ENCODE peak calls at places on chromosomes 13 and 19, in seven cellular contexts. P is neuronal stem cell; X is IMR-90; E is left lung; O is adrenal gland; W is naive thymus-derived CD4-positive, alpha-beta T cell; U is A673. Z is an unnamed sample.

GRCh38 chr13:65914707-65915106 is 1315.4 kb downstream of the PCDH9 start:
- DNase-seq in P (no peak), X (peak; percentile 72), E (no peak), O (no peak), W (no peak), U (no peak), Z (no peak)

GRCh38 chr13:49218493-49219051 is 1.6 kb upstream of the MLNR start:
- DNase-seq in P (peak; percentile 43), X (peak; percentile 6), E (no peak), O (no peak), W (no peak), U (no peak), Z (no peak)

GRCh38 chr13:31227870-31228269 is 28.1 kb downstream of the B3GLCT start:
- DNase-seq in P (no peak), X (no peak), E (no peak), O (no peak), W (no peak), U (no peak), Z (no peak)

GRCh38 chr19:4988770-4989251 is 19.9 kb downstream of the KDM4B start:
- DNase-seq in P (peak; percentile 21), X (peak; percentile 88), E (no peak), O (peak; percentile 85), W (no peak), U (no peak), Z (peak; percentile 66)

GRCh38 chr19:38073806-38074685 is 150.0 kb downstream of the DPF1 start:
- DNase-seq in P (peak; percentile 36), X (peak; percentile 19), E (no peak), O (no peak), W (no peak), U (no peak), Z (no peak)

GRCh38 chr19:8585894-8586750 is 8.9 kb upstream of the MYO1F start:
- DNase-seq in P (peak; percentile 58), X (no peak), E (no peak), O (no peak), W (peak; percentile 67), U (peak; percentile 83), Z (no peak)

GRCh38 chr19:35554076-35554475 is 8.7 kb downstream of the TMEM147 start:
- DNase-seq in P (no peak), X (no peak), E (no peak), O (no peak), W (no peak), U (no peak), Z (no peak)

GRCh38 chr13:66665991-66666390 is 564.1 kb downstream of the PCDH9 start:
- DNase-seq in P (peak; percentile 61), X (peak; percentile 88), E (no peak), O (peak; percentile 96), W (no peak), U (no peak), Z (no peak)

GRCh38 chr19:3707868-3708206 is 347 bp upstream of the TJP3 start:
- DNase-seq in P (no peak), X (no peak), E (no peak), O (no peak), W (no peak), U (no peak), Z (no peak)

GRCh38 chr19:3067549-3067948 is 5.3 kb upstream of the TLE5 start:
- DNase-seq in P (no peak), X (no peak), E (no peak), O (no peak), W (no peak), U (no peak), Z (no peak)

GRCh38 chr19:41294393-41294792 is 15.6 kb upstream of the CCDC97 start:
- DNase-seq in P (no peak), X (no peak), E (no peak), O (no peak), W (no peak), U (no peak), Z (no peak)

GRCh38 chr19:41296323-41296935 is 13.5 kb upstream of the CCDC97 start:
- DNase-seq in P (no peak), X (no peak), E (no peak), O (no peak), W (no peak), U (no peak), Z (no peak)

GRCh38 chr19:41298327-41298964 is 11.5 kb upstream of the CCDC97 start:
- DNase-seq in P (no peak), X (peak; percentile 82), E (peak; percentile 93), O (peak; percentile 88), W (no peak), U (no peak), Z (peak; percentile 89)

GRCh38 chr19:41297628-41298326 is 12.2 kb upstream of the CCDC97 start:
- DNase-seq in P (no peak), X (no peak), E (no peak), O (peak; percentile 89), W (no peak), U (no peak), Z (no peak)

GRCh38 chr19:41295506-41295905 is 14.5 kb upstream of the CCDC97 start:
- DNase-seq in P (no peak), X (no peak), E (no peak), O (no peak), W (no peak), U (no peak), Z (no peak)
- H3K4me1 ChIP-seq in P (peaks cover 4% of the 10 kb centered on the region), X (peaks cover 24% of the 10 kb centered on the region), E (peaks cover 45% of the 10 kb centered on the region), O (peaks cover 25% of the 10 kb centered on the region), W (peaks cover 40% of the 10 kb centered on the region), U (no peaks in the 10 kb centered on the region), Z (peaks cover 15% of the 10 kb centered on the region)

GRCh38 chr19:13099073-13099999 is 3.3 kb downstream of the LYL1 start:
- DNase-seq in P (no peak), X (no peak), E (peak; percentile 87), O (peak; percentile 76), W (peak; percentile 76), U (no peak), Z (peak; percentile 81)
- H3K4me1 ChIP-seq in P (peaks cover 29% of the 10 kb centered on the region), X (peaks cover 12% of the 10 kb centered on the region), E (peaks cover 13% of the 10 kb centered on the region), O (peaks cover 19% of the 10 kb centered on the region), W (peaks cover 71% of the 10 kb centered on the region), U (peaks cover 14% of the 10 kb centered on the region), Z (peaks cover 15% of the 10 kb centered on the region)

GRCh38 chr19:45173816-45174215 is 4.2 kb downstream of the TRAPPC6A start:
- DNase-seq in P (no peak), X (peak; percentile 79), E (no peak), O (no peak), W (no peak), U (no peak), Z (no peak)

GRCh38 chr19:45172173-45172572 is 5.9 kb downstream of the TRAPPC6A start:
- DNase-seq in P (no peak), X (no peak), E (no peak), O (no peak), W (no peak), U (no peak), Z (no peak)

GRCh38 chr19:45170146-45171106 is 7.6 kb downstream of the TRAPPC6A start:
- DNase-seq in P (no peak), X (no peak), E (no peak), O (no peak), W (no peak), U (no peak), Z (no peak)

GRCh38 chr19:45171211-45171623 is 6.8 kb downstream of the TRAPPC6A start:
- DNase-seq in P (no peak), X (no peak), E (no peak), O (no peak), W (peak; percentile 52), U (no peak), Z (no peak)

DNA sequence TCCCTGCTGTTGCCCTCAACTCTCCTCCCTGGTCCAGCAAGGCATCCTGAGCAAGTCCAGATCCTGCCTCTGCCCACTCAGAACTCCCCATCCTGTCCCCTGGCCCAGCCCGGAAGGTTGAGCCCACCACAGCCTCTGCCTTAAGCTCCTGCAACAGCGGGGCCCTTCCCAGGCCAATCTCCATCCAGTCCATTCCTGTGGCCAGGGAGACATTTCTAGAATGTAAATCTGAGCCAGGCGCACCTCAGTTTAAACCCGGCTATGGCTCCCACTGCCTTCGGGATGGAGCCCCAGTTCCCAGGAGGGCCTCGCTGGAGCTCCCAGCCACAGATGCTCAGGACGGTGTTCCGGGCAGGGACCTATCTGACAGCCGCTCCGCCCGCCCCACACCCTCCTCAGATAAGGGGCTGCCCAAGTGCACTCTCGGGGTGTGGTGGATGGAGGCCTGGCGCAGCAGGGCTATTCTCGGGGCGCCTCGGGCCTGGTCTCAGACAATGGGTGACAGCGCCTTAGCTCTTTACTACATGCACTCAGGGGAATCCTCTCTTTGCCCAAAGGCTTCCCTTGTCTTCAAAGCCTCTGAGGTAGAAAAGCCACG is 5.3 kb downstream of the TRAPPC6A start:
- DNase-seq in P (no peak), X (no peak), E (no peak), O (no peak), W (no peak), U (no peak), Z (no peak)
- H3K4me1 ChIP-seq in P (peaks cover 10% of the 10 kb centered on the region), X (peaks cover 2% of the 10 kb centered on the region), E (peaks cover 4% of the 10 kb centered on the region), O (peaks cover 6% of the 10 kb centered on the region), W (peaks cover 50% of the 10 kb centered on the region), U (peaks cover 7% of the 10 kb centered on the region), Z (no peaks in the 10 kb centered on the region)

GRCh38 chr19:29976151-29976943 is 34.3 kb downstream of the URI1 start:
- DNase-seq in P (no peak), X (no peak), E (no peak), O (no peak), W (no peak), U (no peak), Z (no peak)
- H3K4me1 ChIP-seq in P (no peaks in the 10 kb centered on the region), X (peaks cover 5% of the 10 kb centered on the region), E (peaks cover 5% of the 10 kb centered on the region), O (peaks cover 6% of the 10 kb centered on the region), W (peaks cover 22% of the 10 kb centered on the region), U (peaks cover 56% of the 10 kb centered on the region), Z (peaks cover 3% of the 10 kb centered on the region)

DNA sequence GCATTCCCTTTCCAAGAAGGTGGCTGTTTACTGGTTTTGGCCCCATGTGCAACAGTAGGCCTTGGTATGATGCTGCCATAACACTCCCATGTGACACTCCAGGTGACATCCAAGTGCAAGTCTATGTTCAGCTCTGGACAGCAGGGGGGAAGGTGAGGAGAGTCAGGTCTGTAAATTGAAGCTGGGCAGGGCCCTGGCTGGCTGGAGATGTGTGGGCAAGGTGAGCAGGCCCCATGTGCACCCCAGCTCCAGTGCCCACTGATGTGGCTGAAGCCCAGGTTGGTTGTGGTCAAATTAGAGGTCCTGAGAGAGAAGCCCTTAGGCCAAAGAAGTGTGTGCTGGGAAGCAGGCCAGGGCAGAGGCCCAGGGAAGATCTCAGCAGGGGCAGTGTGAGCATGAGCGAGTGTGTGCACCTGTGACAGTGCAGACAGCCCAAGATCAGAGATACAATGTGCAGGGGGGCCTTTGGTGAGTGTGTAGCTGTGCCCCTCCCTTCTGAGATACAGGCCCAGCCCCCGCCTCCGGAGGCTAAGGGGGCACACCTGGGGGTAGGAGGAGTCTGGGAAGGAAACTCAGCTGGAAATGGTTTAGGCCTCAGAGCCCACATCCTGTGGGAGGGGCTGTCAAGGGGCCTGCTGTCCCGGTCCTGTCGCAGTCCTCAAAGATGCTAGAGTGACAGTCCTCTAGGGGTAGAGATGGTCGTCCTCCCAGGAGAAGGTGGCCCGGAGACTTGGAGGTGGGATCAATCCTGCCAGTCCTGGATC is 18.6 kb downstream of the DEDD2 start:
- DNase-seq in P (no peak), X (no peak), E (no peak), O (no peak), W (peak; percentile 67), U (no peak), Z (no peak)
- H3K4me1 ChIP-seq in P (no peaks in the 10 kb centered on the region), X (peaks cover 2% of the 10 kb centered on the region), E (no peaks in the 10 kb centered on the region), O (no peaks in the 10 kb centered on the region), W (peaks cover 74% of the 10 kb centered on the region), U (no peaks in the 10 kb centered on the region), Z (no peaks in the 10 kb centered on the region)